ENCODE peak calls at places on chromosomes 4 and X, in five cellular contexts. C, Q, O, L and F are unnamed samples.

GRCh38 chr4:153623491-153623890 is 60.6 kb upstream of the TLR2 start:
- DNase-seq in L (no peak), Q (no peak), O (no peak), C (no peak), F (no peak)

GRCh38 chrX:15931362-15931761 is 76.7 kb upstream of the AP1S2 start:
- DNase-seq in C (no peak), O (no peak), Q (no peak), L (no peak), F (no peak)

GRCh38 chr4:143514432-143514831 is 930 bp downstream of the SMARCA5 start:
- DNase-seq in C (peak), O (peak), Q (peak), L (peak), F (no peak)

GRCh38 chrX:53481816-53482485 is 47.8 kb upstream of the HSD17B10 start:
- DNase-seq in C (peak), Q (peak), L (peak), O (no peak), F (peak)

GRCh38 chrX:53494427-53494826 is 60.3 kb upstream of the HSD17B10 start:
- DNase-seq in C (no peak), O (no peak), L (no peak), Q (peak), F (no peak)

GRCh38 chr4:20124317-20125026 is 127.2 kb upstream of the SLIT2 start:
- DNase-seq in O (no peak), C (no peak), Q (no peak), L (no peak), F (no peak)

GRCh38 chrX:115023139-115023538 is 5.7 kb upstream of the IL13RA2 start:
- DNase-seq in Q (peak), L (peak), O (peak), C (peak), F (no peak)

GRCh38 chr4:48792348-48793006 is 12.4 kb upstream of the FRYL start:
- DNase-seq in Q (no peak), O (no peak), C (no peak), L (no peak), F (no peak)

GRCh38 chrX:14409341-14409740 is 120.0 kb upstream of the GLRA2 start:
- DNase-seq in L (peak), Q (peak), O (peak), C (no peak), F (no peak)

GRCh38 chr4:123749408-123749807 is 352.8 kb downstream of the SPRY1 start:
- DNase-seq in Q (peak), C (no peak), O (no peak), L (no peak), F (no peak)

GRCh38 chrX:11591712-11592351 is 73.9 kb downstream of the ARHGAP6 start:
- DNase-seq in L (no peak), O (no peak), Q (no peak), C (no peak), F (no peak)

GRCh38 chr4:56410247-56410646 is 23.0 kb upstream of the AASDH start:
- DNase-seq in L (peak), O (peak), C (peak), Q (peak), F (peak)
- H3K4me3 ChIP-seq in L (peak), O (peak), C (peak), Q (peak), F (peak)

GRCh38 chr4:73615613-73616012 is 4.6 kb downstream of the RASSF6 start:
- DNase-seq in Q (no peak), L (peak), C (no peak), O (no peak), F (no peak)
- TF ChIP-seq CTCF in Q (peak), L (peak), C (no peak), O (peak), F (no peak)

DNA sequence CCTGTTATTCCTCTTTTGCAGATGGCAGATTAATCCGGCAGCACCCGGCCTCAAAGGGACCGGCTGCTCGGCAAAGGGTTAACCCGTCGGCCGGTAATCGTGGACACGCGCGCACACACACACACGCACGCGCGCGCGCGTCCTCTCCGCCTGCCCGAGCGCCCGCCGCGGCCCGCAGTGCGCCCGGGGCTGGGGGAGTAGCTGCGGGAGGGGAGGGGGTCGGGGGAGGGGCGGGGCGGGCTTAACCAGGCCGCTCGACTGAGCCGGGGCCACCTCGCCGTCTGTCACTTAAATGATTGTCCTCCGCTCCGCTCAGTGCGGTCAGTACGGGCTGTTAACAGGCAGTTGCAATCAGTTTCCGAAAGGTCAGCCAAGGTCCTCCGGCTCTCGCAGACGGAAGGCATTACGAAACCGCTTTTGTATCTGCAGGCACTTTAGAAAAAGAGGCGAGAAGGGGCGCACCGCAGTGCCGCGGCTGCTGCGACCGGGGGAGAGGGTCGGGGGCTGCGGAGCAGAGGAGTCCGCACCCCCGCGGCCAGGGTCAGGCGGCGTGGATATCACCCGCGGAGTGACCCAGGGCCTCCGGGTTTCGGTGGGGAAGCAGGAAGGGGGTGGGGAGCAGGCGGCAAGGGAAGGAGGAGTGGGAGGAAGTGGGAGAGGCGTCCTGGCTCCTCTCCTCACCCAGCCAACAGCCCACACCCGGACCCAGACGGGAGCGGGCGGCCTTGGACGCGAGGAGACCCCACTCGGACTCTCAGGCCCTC is 57.3 kb upstream of the BCOR start:
- DNase-seq in L (no peak), C (no peak), Q (no peak), O (no peak), F (peak)
- H3K4me3 ChIP-seq in L (peak), C (no peak), Q (peak), O (peak), F (peak)

GRCh38 chrX:112058255-112058654 is 24.3 kb downstream of the TRPC5 start:
- DNase-seq in Q (no peak), O (no peak), L (no peak), C (peak), F (no peak)

GRCh38 chrX:112048707-112049106 is 33.9 kb downstream of the TRPC5 start:
- DNase-seq in O (no peak), C (no peak), Q (no peak), L (no peak), F (peak)

GRCh38 chrX:112056886-112057285 is 25.7 kb downstream of the TRPC5 start:
- DNase-seq in L (no peak), C (no peak), O (no peak), Q (no peak), F (no peak)

GRCh38 chrX:112051546-112051945 is 31.0 kb downstream of the TRPC5 start:
- DNase-seq in Q (no peak), O (no peak), L (no peak), C (no peak), F (no peak)

DNA sequence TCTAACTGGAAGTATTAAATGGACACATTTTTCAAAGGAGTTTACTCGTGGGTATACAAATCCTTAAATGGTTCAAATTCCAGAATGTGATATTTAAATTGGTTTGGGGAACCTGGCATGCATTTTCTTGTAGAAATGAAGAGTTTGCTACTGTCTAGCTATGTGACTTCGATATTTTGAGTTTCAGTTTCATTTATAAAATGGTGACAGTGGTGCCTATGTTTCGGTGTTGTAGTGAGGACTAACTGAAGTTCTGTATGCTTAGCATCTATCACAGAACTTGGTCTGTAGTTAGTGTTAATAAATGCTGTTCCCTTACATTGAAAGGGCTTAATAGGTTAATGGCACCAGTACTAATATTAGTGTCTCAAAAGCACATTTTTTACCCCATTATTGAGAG is 29.4 kb downstream of the TRPC5 start:
- DNase-seq in L (no peak), O (no peak), C (no peak), Q (no peak), F (no peak)
- TF ChIP-seq CTCF in L (no peak), O (no peak), C (no peak), Q (no peak), F (no peak)